ENCODE peak calls at places on chromosomes 5 and 9, in seven cellular contexts. X is H1, U is SK-N-SH, Y is HCT116, D is HepG2, A is GM12878, S is Panc1. I is an unnamed sample.

GRCh38 chr9:76394896-76395244 is 644 bp upstream of the RFK start:
- DNase-seq in X (peak), U (peak), Y (peak), D (peak), A (peak), S (no peak), I (peak)

GRCh38 chr9:93231121-93231694 is 47.3 kb downstream of the WNK2 start:
- DNase-seq in X (no peak), U (peak), Y (no peak), D (no peak), A (no peak), S (no peak), I (no peak)

GRCh38 chr5:178205010-178205748 is 846 bp downstream of the HNRNPAB start:
- DNase-seq in X (peak), U (peak), Y (no peak), D (peak), A (no peak), S (no peak), I (peak)

GRCh38 chr5:111722016-111722591 is 34.9 kb downstream of the NREP start:
- DNase-seq in X (no peak), U (no peak), Y (no peak), D (no peak), A (no peak), S (no peak), I (no peak)

GRCh38 chr5:160287378-160288051 is 24.8 kb downstream of the CCNJL start:
- DNase-seq in X (peak), U (peak), Y (no peak), D (peak), A (no peak), S (no peak), I (no peak)

GRCh38 chr5:138032028-138032571 is 779 bp downstream of the FAM13B start:
- DNase-seq in X (no peak), U (no peak), Y (no peak), D (no peak), A (peak), S (no peak), I (peak)

GRCh38 chr5:51392689-51393199 is 9.5 kb downstream of the ISL1 start:
- DNase-seq in X (no peak), U (no peak), Y (no peak), D (no peak), A (no peak), S (no peak), I (no peak)

GRCh38 chr5:109053995-109054417 is 306.3 kb downstream of the FER start:
- DNase-seq in X (no peak), U (no peak), Y (no peak), D (no peak), A (peak), S (no peak), I (no peak)

GRCh38 chr5:173396311-173396993 is 68.2 kb upstream of the STC2 start:
- DNase-seq in X (peak), U (peak), Y (peak), D (peak), A (no peak), S (no peak), I (peak)

GRCh38 chr9:33099754-33100153 is 23.3 kb upstream of the SMU1 start:
- DNase-seq in X (no peak), U (no peak), Y (no peak), D (no peak), A (no peak), S (no peak), I (no peak)

GRCh38 chr9:131891578-131891977 is 151.7 kb upstream of the RAPGEF1 start:
- DNase-seq in X (no peak), U (no peak), Y (no peak), D (no peak), A (no peak), S (no peak), I (no peak)

GRCh38 chr9:80285325-80285724 is 713.6 kb downstream of the TLE4 start:
- DNase-seq in X (no peak), U (peak), Y (no peak), D (no peak), A (no peak), S (no peak), I (no peak)

GRCh38 chr9:1083325-1083913 is 33.3 kb downstream of the DMRT2 start:
- DNase-seq in X (peak), U (peak), Y (no peak), D (no peak), A (no peak), S (no peak), I (no peak)

GRCh38 chr5:171152382-171152781 is 156.7 kb upstream of the TLX3 start:
- DNase-seq in X (no peak), U (peak), Y (peak), D (no peak), A (no peak), S (no peak), I (peak)

GRCh38 chr9:123326662-123327093 is 29.3 kb upstream of the CRB2 start:
- DNase-seq in X (no peak), U (no peak), Y (no peak), D (no peak), A (no peak), S (no peak), I (peak)

GRCh38 chr5:98771389-98772109 is 1.9 kb upstream of the RGMB start:
- DNase-seq in X (no peak), U (peak), Y (peak), D (peak), A (peak), S (peak), I (peak)

GRCh38 chr5:110751902-110752762 is 13.3 kb downstream of the SLC25A46 start:
- DNase-seq in X (no peak), U (no peak), Y (no peak), D (no peak), A (peak), S (no peak), I (no peak)

GRCh38 chr9:26264709-26265601 is 586.7 kb upstream of the TUSC1 start:
- DNase-seq in X (no peak), U (no peak), Y (no peak), D (no peak), A (no peak), S (no peak), I (no peak)

GRCh38 chr9:107945493-107945892 is 455.9 kb upstream of the KLF4 start:
- DNase-seq in X (no peak), U (no peak), Y (no peak), D (no peak), A (no peak), S (no peak), I (peak)

GRCh38 chr5:1005362-1005851 is 3.2 kb upstream of the NKD2 start:
- DNase-seq in X (peak), U (no peak), Y (no peak), D (no peak), A (no peak), S (no peak), I (no peak)

GRCh38 chr5:37501152-37501551 is 122.0 kb downstream of the WDR70 start:
- DNase-seq in X (no peak), U (no peak), Y (no peak), D (peak), A (no peak), S (no peak), I (no peak)

GRCh38 chr5:149062371-149063016 is 368 bp downstream of the SH3TC2 start:
- DNase-seq in X (no peak), U (no peak), Y (peak), D (peak), A (no peak), S (no peak), I (no peak)

GRCh38 chr5:150560401-150561191 is 52.7 kb downstream of the NDST1 start:
- DNase-seq in X (peak), U (peak), Y (peak), D (peak), A (peak), S (peak), I (peak)

GRCh38 chr9:81557957-81558791 is 131.2 kb downstream of the TLE1 start:
- DNase-seq in X (no peak), U (no peak), Y (no peak), D (no peak), A (no peak), S (no peak), I (no peak)

GRCh38 chr5:32330126-32330971 is 17.6 kb upstream of the MTMR12 start:
- DNase-seq in X (no peak), U (no peak), Y (no peak), D (no peak), A (no peak), S (no peak), I (no peak)

GRCh38 chr5:159458217-159458711 is 128.0 kb upstream of the IL12B start:
- DNase-seq in X (no peak), U (no peak), Y (no peak), D (no peak), A (peak), S (no peak), I (no peak)

GRCh38 chr5:99033014-99033931 is 104.5 kb upstream of the CHD1 start:
- DNase-seq in X (no peak), U (no peak), Y (no peak), D (no peak), A (no peak), S (no peak), I (no peak)

GRCh38 chr9:69996947-69997346 is 46.7 kb upstream of the MAMDC2 start:
- DNase-seq in X (no peak), U (no peak), Y (no peak), D (no peak), A (no peak), S (no peak), I (no peak)

GRCh38 chr5:123170816-123171345 is 81.8 kb downstream of the PRDM6 start:
- DNase-seq in X (no peak), U (peak), Y (no peak), D (no peak), A (no peak), S (no peak), I (no peak)

GRCh38 chr5:131196331-131196730 is 25.6 kb downstream of the LYRM7 start:
- DNase-seq in X (no peak), U (peak), Y (no peak), D (no peak), A (no peak), S (no peak), I (no peak)

GRCh38 chr9:88084816-88085215 is 53.5 kb downstream of the SPATA31C2 start:
- DNase-seq in X (no peak), U (no peak), Y (no peak), D (no peak), A (no peak), S (no peak), I (no peak)
- TF ChIP-seq SIN3A in X (no peak), U (no peak), Y (no peak), D (no peak), A (no peak), S (no peak), I (no peak)

GRCh38 chr9:21974542-21975409 is 19.4 kb downstream of the CDKN2A start:
- DNase-seq in X (peak), U (peak), Y (peak), D (no peak), A (no peak), S (no peak), I (no peak)
- TF ChIP-seq SIN3A in X (peak), U (no peak), Y (peak), D (no peak), A (no peak), S (no peak), I (no peak)

GRCh38 chr9:91898451-91899433 is 51.3 kb downstream of the ROR2 start:
- DNase-seq in X (no peak), U (peak), Y (no peak), D (peak), A (no peak), S (no peak), I (peak)
- TF ChIP-seq SIN3A in X (no peak), U (no peak), Y (no peak), D (no peak), A (no peak), S (no peak), I (no peak)

GRCh38 chr9:104980039-104980654 is 52.2 kb upstream of the ABCA1 start:
- DNase-seq in X (no peak), U (no peak), Y (no peak), D (no peak), A (no peak), S (no peak), I (no peak)
- TF ChIP-seq SIN3A in X (no peak), U (no peak), Y (no peak), D (no peak), A (no peak), S (no peak), I (no peak)

DNA sequence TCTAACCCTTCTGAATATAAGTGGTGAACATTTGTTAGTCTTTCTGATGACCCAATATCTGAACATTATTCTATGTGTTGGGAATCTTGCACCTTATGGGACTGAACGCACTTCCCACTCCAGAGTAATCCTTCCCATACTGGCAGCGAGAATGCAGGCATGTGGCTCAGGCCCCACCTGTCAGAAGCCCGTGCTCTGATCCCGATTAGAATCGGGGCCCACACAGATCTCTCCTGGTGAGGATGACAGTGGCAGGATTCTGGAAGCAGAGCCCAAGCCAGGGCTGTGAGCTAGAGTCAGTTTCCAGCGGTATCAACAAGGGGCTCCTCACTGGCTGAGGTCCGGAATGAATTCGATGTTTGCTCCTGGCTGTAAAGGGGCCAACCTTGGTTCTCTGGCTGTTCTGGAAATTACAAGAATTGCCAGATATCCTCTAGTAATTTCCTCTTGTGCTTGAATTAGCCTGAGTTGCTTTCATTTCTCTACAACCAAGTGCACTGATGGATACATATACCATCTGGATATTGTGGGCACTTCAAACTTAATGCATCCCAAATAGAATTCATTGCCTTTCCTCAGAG is 129.1 kb upstream of the SPRY4 start:
- DNase-seq in X (no peak), U (no peak), Y (no peak), D (no peak), A (no peak), S (no peak), I (no peak)
- TF ChIP-seq SIN3A in X (no peak), U (no peak), Y (no peak), D (no peak), A (no peak), S (no peak), I (no peak)

GRCh38 chr5:135033026-135033861 is 784 bp downstream of the PITX1 start:
- DNase-seq in X (peak), U (peak), Y (no peak), D (peak), A (no peak), S (no peak), I (peak)
- TF ChIP-seq SIN3A in X (no peak), U (no peak), Y (peak), D (peak), A (no peak), S (no peak), I (peak)

DNA sequence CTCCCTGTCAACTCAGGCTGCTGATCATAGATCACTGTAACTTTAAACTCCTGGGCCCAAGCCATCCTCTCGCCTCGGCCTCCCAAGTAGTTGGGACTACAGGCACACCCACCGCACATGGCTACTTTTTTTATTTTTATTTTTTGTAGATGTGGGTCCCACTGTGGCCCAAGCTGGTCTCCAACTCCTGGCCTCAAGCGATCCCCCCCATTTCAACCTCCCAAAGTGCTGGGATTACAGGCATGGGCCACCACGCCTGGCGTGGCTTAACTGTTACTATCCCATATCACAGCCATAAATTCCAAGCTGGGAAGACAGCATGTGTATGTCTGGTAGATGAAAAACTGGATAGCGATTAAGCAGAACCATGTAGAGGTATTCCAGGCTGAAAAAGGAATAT is 1.0 kb downstream of the HDAC3 start:
- DNase-seq in X (no peak), U (no peak), Y (no peak), D (no peak), A (no peak), S (no peak), I (no peak)
- TF ChIP-seq SIN3A in X (no peak), U (no peak), Y (no peak), D (no peak), A (no peak), S (no peak), I (no peak)

I was measured in K562.